ENCODE peak calls at places on chromosomes 11 and 22, in nine cellular contexts. C is stomach; K is A549; W is esophagus muscularis mucosa; A is tibial artery; V is astrocyte; F is CD8-positive, alpha-beta T cell; L is cardiac muscle cell; G is RWPE1. N is an unnamed sample.

GRCh38 chr22:36160499-36160942 is at the start of gene APOL3:
- DNase-seq in L (peak), A (peak), C (peak), V (peak), W (peak), F (no peak), G (peak), K (no peak), N (peak)

GRCh38 chr11:89416961-89417360 is 74.2 kb downstream of the NOX4 start:
- DNase-seq in L (no peak), G (no peak), W (no peak), F (no peak), V (no peak), A (no peak), C (no peak), K (no peak), N (no peak)

GRCh38 chr11:11028017-11028692 is 170.3 kb upstream of the ZBED5 start:
- DNase-seq in W (no peak), F (peak), A (peak), K (peak), V (peak), L (peak), C (peak), G (peak), N (peak)

GRCh38 chr22:19959043-19959586 is 17.5 kb upstream of the TXNRD2 start:
- DNase-seq in V (peak), C (peak), F (no peak), L (peak), K (no peak), A (peak), W (no peak), G (no peak), N (peak)

GRCh38 chr11:18392434-18393321 is 1.7 kb upstream of the LDHA start:
- DNase-seq in K (no peak), F (no peak), G (no peak), V (no peak), C (no peak), W (no peak), L (no peak), A (no peak), N (no peak)

GRCh38 chr22:48507171-48507570 is 1320.5 kb downstream of the BRD1 start:
- DNase-seq in G (no peak), W (no peak), V (no peak), C (no peak), F (no peak), A (no peak), L (no peak), K (no peak), N (no peak)

GRCh38 chr11:122209619-122210377 is 93.8 kb upstream of the BLID start:
- DNase-seq in A (peak), G (no peak), C (no peak), W (no peak), K (no peak), F (no peak), V (peak), L (peak), N (peak)

GRCh38 chr22:43004362-43005035 is 10.4 kb downstream of the PACSIN2 start:
- DNase-seq in G (no peak), F (no peak), L (peak), K (no peak), A (no peak), W (no peak), C (no peak), V (peak), N (peak)

GRCh38 chr11:37786214-37786755 is 1188.2 kb upstream of the RAG2 start:
- DNase-seq in W (no peak), C (no peak), K (no peak), F (no peak), L (peak), G (no peak), A (no peak), V (peak), N (no peak)

GRCh38 chr22:35203583-35203982 is 53.7 kb upstream of the HMGXB4 start:
- DNase-seq in V (no peak), G (no peak), L (no peak), W (no peak), C (no peak), A (no peak), F (no peak), K (no peak), N (no peak)

GRCh38 chr11:102566112-102566511 is 35.6 kb upstream of the MMP7 start:
- DNase-seq in G (no peak), C (no peak), F (no peak), L (no peak), A (no peak), W (no peak), K (no peak), V (no peak), N (no peak)

GRCh38 chr11:85961930-85962363 is 106.8 kb downstream of the CCDC83 start:
- DNase-seq in K (no peak), C (no peak), W (no peak), V (peak), F (no peak), A (no peak), G (peak), L (peak), N (no peak)

GRCh38 chr11:117916956-117917355 is 12.2 kb downstream of the TMPRSS13 start:
- DNase-seq in A (peak), F (no peak), C (no peak), W (no peak), G (no peak), L (no peak), K (no peak), V (no peak), N (no peak)

GRCh38 chr11:46451759-46452158 is 60.2 kb upstream of the CHRM4 start:
- DNase-seq in W (no peak), K (no peak), V (no peak), L (no peak), C (no peak), G (no peak), A (no peak), F (no peak), N (no peak)

GRCh38 chr11:86116996-86117705 is 48.3 kb upstream of the PICALM start:
- DNase-seq in A (no peak), C (no peak), F (no peak), G (no peak), L (peak), W (no peak), V (peak), K (no peak), N (no peak)

GRCh38 chr11:119793335-119793984 is 64.5 kb upstream of the NECTIN1 start:
- DNase-seq in K (no peak), W (no peak), C (no peak), L (no peak), A (no peak), G (no peak), V (peak), F (no peak), N (no peak)

GRCh38 chr11:101862410-101863233 is 52.2 kb upstream of the CEP126 start:
- DNase-seq in L (peak), G (peak), V (peak), W (no peak), F (no peak), A (peak), C (no peak), K (peak), N (peak)

GRCh38 chr11:134030853-134031252 is 38.0 kb upstream of the JAM3 start:
- DNase-seq in G (no peak), K (no peak), C (no peak), A (no peak), L (no peak), F (no peak), V (no peak), W (no peak), N (no peak)

GRCh38 chr22:26751217-26751616 is 93.8 kb downstream of the MIAT start:
- DNase-seq in V (peak), F (no peak), A (no peak), K (peak), C (no peak), W (no peak), L (peak), G (no peak), N (no peak)

GRCh38 chr11:35721576-35722341 is 59.2 kb downstream of the TRIM44 start:
- DNase-seq in A (no peak), V (no peak), G (no peak), F (no peak), C (no peak), W (no peak), L (no peak), K (no peak), N (no peak)

GRCh38 chr11:72673943-72674828 is at the start of gene PDE2A:
- DNase-seq in F (no peak), K (no peak), W (no peak), A (no peak), C (no peak), G (no peak), L (no peak), V (no peak), N (no peak)

GRCh38 chr11:61298663-61299244 is 3.6 kb upstream of the VWCE start:
- DNase-seq in L (peak), G (no peak), K (no peak), V (no peak), F (no peak), A (no peak), C (no peak), W (no peak), N (peak)

GRCh38 chr11:15629690-15630321 is 515.1 kb downstream of the INSC start:
- DNase-seq in W (no peak), V (no peak), F (no peak), C (peak), K (no peak), L (peak), G (peak), A (peak), N (peak)

GRCh38 chr22:33796494-33796893 is 123.8 kb downstream of the LARGE1 start:
- DNase-seq in F (no peak), L (no peak), W (no peak), K (no peak), G (no peak), C (no peak), A (no peak), V (no peak), N (no peak)

GRCh38 chr11:120554771-120555432 is 43.4 kb downstream of the GRIK4 start:
- DNase-seq in L (peak), F (no peak), K (no peak), V (peak), C (no peak), G (no peak), W (no peak), A (no peak), N (no peak)

GRCh38 chr22:24434472-24435322 is 7.3 kb downstream of the ADORA2A start:
- DNase-seq in W (no peak), G (no peak), K (no peak), F (peak), A (no peak), C (peak), L (peak), V (peak), N (no peak)

GRCh38 chr11:132347156-132348090 is 977.0 kb downstream of the NTM start:
- DNase-seq in W (peak), V (no peak), K (no peak), L (no peak), F (no peak), G (no peak), C (no peak), A (no peak), N (no peak)

GRCh38 chr11:94325681-94326080 is 21.3 kb downstream of the IZUMO1R start:
- DNase-seq in C (peak), A (no peak), F (peak), V (no peak), K (peak), G (no peak), W (no peak), L (peak), N (peak)

GRCh38 chr11:217704-218103 is 10.2 kb downstream of the RIC8A start:
- DNase-seq in A (no peak), K (no peak), C (peak), F (no peak), W (no peak), V (no peak), G (no peak), L (no peak), N (no peak)

GRCh38 chr11:16191212-16191851 is 165.0 kb downstream of the SOX6 start:
- DNase-seq in G (peak), K (no peak), F (no peak), A (no peak), V (no peak), L (no peak), W (no peak), C (no peak), N (no peak)

GRCh38 chr22:25141994-25142620 is 57.6 kb upstream of the CRYBB3 start:
- DNase-seq in W (no peak), C (no peak), G (no peak), K (no peak), F (no peak), A (no peak), V (no peak), L (no peak), N (no peak)

GRCh38 chr11:110147965-110148709 is 54.9 kb downstream of the ZC3H12C start:
- DNase-seq in G (no peak), V (peak), F (no peak), K (peak), A (no peak), C (no peak), W (no peak), L (peak), N (no peak)

GRCh38 chr11:28951191-28951590 is 843.0 kb downstream of the METTL15 start:
- DNase-seq in A (no peak), K (no peak), W (no peak), C (no peak), G (no peak), F (no peak), V (no peak), L (no peak), N (no peak)

GRCh38 chr11:43358308-43358669 is 431 bp upstream of the TTC17 start:
- DNase-seq in V (no peak), K (no peak), L (peak), A (no peak), F (no peak), G (no peak), C (no peak), W (no peak), N (no peak)

GRCh38 chr22:30017375-30017774 is 62.9 kb upstream of the HORMAD2 start:
- DNase-seq in W (no peak), F (no peak), K (no peak), C (no peak), L (no peak), G (no peak), A (no peak), V (peak), N (no peak)
- H3K27ac ChIP-seq in W (no peak), F (no peak), K (no peak), C (no peak), L (no peak), G (no peak), A (no peak), V (peak), N (no peak)

DNA sequence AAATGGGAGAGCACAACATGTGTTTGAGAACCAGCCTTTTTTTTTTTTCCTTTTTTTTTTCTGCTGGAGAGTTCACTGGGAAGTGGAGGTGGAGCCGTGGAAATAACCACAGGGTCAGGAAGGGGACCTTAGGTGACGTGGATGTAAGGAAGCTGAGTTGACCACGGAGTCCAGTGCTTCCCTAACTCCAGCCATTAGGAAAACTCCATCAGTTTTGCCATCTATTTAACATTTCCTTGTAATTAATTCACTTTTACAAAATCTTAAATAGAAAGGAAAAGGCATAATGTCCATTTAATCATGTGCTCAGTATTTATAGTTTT is 2.0 kb upstream of the CDK2AP2 start:
- DNase-seq in K (no peak), G (no peak), L (no peak), V (peak), A (no peak), F (no peak), C (no peak), W (no peak), N (no peak)
- H3K27ac ChIP-seq in K (no peak), G (no peak), L (no peak), V (no peak), A (no peak), F (no peak), C (no peak), W (no peak), N (no peak)

GRCh38 chr11:75561426-75562047 is 516 bp upstream of the SERPINH1 start:
- DNase-seq in L (no peak), G (no peak), C (no peak), W (no peak), V (no peak), F (no peak), A (no peak), K (no peak), N (no peak)

GRCh38 chr11:75563978-75564552 is 2.0 kb downstream of the SERPINH1 start:
- DNase-seq in W (no peak), G (peak), F (no peak), L (peak), K (no peak), A (peak), V (peak), C (peak), N (peak)

GRCh38 chr11:75563501-75563977 is 1.5 kb downstream of the SERPINH1 start:
- DNase-seq in K (no peak), V (no peak), A (no peak), F (no peak), W (no peak), C (no peak), L (no peak), G (no peak), N (no peak)

GRCh38 chr11:75562048-75562835 is at the start of gene SERPINH1:
- DNase-seq in L (peak), W (peak), A (peak), K (peak), C (peak), V (peak), G (peak), F (no peak), N (peak)

DNA sequence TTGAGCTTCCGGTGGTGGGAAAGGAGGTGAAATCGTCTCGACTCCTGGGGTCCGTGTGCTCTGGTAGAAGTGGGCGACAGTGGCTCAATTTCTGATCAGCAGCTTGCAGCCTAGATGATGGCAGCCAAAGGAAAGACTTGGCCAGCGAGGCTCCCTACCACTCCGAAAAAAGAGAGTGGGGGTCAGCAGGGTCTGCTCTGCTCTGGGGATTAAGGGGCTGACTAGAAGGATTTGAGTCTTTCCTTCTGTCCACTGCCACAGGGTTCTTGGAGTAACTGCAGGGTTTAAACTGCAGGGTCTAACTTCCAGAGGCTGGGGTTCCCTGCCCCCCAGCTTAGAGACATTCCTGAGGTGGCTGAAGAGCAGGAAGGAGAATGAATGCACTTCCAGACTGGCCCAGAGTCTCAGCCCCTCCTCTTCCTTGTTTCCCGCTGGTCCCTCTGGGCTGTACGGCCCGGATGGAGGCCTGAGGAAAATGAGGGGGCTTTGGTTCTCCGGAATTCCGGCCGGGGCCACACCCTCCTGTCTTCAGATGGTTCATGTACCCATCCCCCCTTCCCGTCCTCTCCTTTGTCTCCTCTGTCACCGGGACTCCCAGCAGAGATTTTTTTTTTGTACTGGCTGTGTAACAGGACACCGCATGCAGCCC is 907 bp downstream of the SERPINH1 start:
- DNase-seq in G (peak), K (no peak), A (no peak), L (peak), W (no peak), V (peak), F (no peak), C (no peak), N (no peak)
- H3K27ac ChIP-seq in G (peak), K (peak), A (peak), L (peak), W (peak), V (peak), F (peak), C (peak), N (peak)

GRCh38 chr22:37713761-37714160 is 16.9 kb downstream of the TRIOBP start:
- DNase-seq in C (no peak), V (no peak), W (no peak), G (no peak), K (no peak), L (no peak), A (no peak), F (no peak), N (no peak)

GRCh38 chr22:37715760-37716159 is 18.9 kb downstream of the TRIOBP start:
- DNase-seq in K (no peak), L (no peak), G (no peak), V (no peak), W (no peak), A (no peak), F (no peak), C (no peak), N (no peak)

GRCh38 chr22:37714634-37715033 is 17.8 kb downstream of the TRIOBP start:
- DNase-seq in G (no peak), K (no peak), V (no peak), F (no peak), L (no peak), W (no peak), A (no peak), C (no peak), N (no peak)

GRCh38 chr22:37711490-37711889 is 14.6 kb downstream of the TRIOBP start:
- DNase-seq in V (no peak), W (no peak), L (no peak), C (no peak), K (no peak), A (no peak), F (no peak), G (no peak), N (no peak)

DNA sequence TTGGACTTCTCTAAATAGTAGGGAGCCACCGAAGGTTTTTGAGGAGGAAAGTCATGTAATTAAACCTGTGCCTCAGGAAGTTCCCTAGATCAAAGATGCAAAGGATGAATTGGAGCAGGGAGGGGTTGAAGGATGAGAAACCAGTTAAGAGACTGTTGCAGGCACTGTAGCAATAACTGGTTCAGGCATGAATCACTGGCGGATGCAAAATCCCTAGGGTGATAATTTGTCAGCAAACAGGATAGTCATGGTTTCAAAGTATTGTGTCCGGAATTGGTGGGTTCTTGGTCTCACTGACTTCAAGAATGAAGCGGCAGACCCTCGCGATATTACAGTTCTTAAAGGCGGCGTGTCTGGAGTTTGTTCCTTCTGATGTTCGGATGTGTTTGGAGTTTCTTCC is 19.9 kb downstream of the TRIOBP start:
- DNase-seq in G (peak), C (no peak), W (no peak), F (no peak), A (no peak), V (no peak), L (no peak), K (no peak), N (no peak)
- H3K27ac ChIP-seq in G (no peak), C (no peak), W (no peak), F (no peak), A (no peak), V (no peak), L (no peak), K (no peak), N (no peak)

DNA sequence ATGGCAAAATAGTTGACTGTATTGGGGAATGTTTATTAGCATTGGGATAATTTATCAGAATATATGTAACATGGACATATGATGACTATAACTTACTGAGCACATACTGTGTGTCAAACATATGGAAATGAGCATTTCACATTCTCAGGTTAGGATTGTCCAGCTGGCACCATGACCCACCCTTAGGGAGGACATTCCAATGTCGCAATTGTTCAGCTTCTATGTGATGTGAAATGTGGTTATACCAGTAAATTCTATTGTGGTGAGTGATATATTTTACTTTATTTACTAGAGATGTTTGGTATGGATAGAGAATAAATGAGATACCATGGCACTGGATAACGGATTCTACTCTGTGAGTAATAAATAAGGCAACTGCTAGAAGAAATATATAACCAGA is 50.4 kb downstream of the OR4A47 start:
- DNase-seq in W (no peak), K (no peak), G (no peak), C (no peak), A (no peak), F (no peak), L (no peak), V (no peak), N (no peak)
- H3K27ac ChIP-seq in W (no peak), K (no peak), G (no peak), C (no peak), A (no peak), F (no peak), L (no peak), V (no peak), N (no peak)

N was measured in body of pancreas.